ENCODE peak calls at places on chromosomes 3 and 15, in five cellular contexts. M is heart right ventricle, I is body of pancreas, R is right cardiac atrium, Y is SK-N-SH. O is an unnamed sample. For H3K4me1, the result is how much of the 10 kb centered on the place peaks cover.

GRCh38 chr15:26129852-26130251 is 266.7 kb upstream of the ATP10A start:
- DNase-seq in M (no peak), I (no peak), Y (no peak), R (no peak), O (no peak)

GRCh38 chr3:88150371-88150770 is 612 bp downstream of the C3orf38 start:
- DNase-seq in R (no peak), Y (peak), M (no peak), I (no peak), O (no peak)

GRCh38 chr3:187242435-187242834 is 45.1 kb downstream of the RTP1 start:
- DNase-seq in Y (no peak), M (no peak), R (no peak), I (no peak), O (no peak)

GRCh38 chr15:41851167-41851523 is 12.5 kb downstream of the PLA2G4B start:
- DNase-seq in I (no peak), R (no peak), Y (no peak), M (no peak), O (no peak)

GRCh38 chr3:56725175-56725574 is 42.1 kb upstream of the TASOR start:
- DNase-seq in Y (no peak), R (no peak), I (peak), M (no peak), O (no peak)

GRCh38 chr3:55828712-55829111 is 341.6 kb upstream of the WNT5A start:
- DNase-seq in M (no peak), I (no peak), Y (no peak), R (no peak), O (no peak)

GRCh38 chr3:159532577-159532976 is 456.1 kb upstream of the IL12A start:
- DNase-seq in M (no peak), Y (no peak), I (no peak), R (no peak), O (no peak)

GRCh38 chr3:55728461-55729100 is 241.5 kb upstream of the WNT5A start:
- DNase-seq in M (no peak), I (no peak), Y (no peak), R (no peak), O (no peak)

GRCh38 chr3:64104006-64104405 is 80.7 kb upstream of the PSMD6 start:
- DNase-seq in I (no peak), R (no peak), Y (peak), M (no peak), O (no peak)

GRCh38 chr3:122313261-122313660 is 11.8 kb upstream of the CSTA start:
- DNase-seq in M (no peak), R (no peak), Y (no peak), I (no peak), O (no peak)

GRCh38 chr3:131303848-131304247 is 77.7 kb upstream of the NUDT16 start:
- DNase-seq in R (no peak), Y (no peak), I (no peak), M (no peak), O (no peak)

GRCh38 chr3:57298041-57298440 is 5.6 kb upstream of the ASB14 start:
- DNase-seq in I (no peak), M (no peak), R (no peak), Y (no peak), O (no peak)

GRCh38 chr15:72227720-72228119 is 3.3 kb downstream of the PKM start:
- DNase-seq in I (no peak), Y (no peak), M (no peak), R (no peak), O (no peak)

GRCh38 chr3:24678441-24678865 is 183.8 kb upstream of the THRB start:
- DNase-seq in R (no peak), M (no peak), I (peak), Y (no peak), O (no peak)

GRCh38 chr3:112582242-112582874 is 20.5 kb downstream of the SLC35A5 start:
- DNase-seq in Y (peak), R (no peak), M (peak), I (peak), O (no peak)

GRCh38 chr3:5194801-5195509 is 7.4 kb downstream of the EDEM1 start:
- DNase-seq in I (peak), R (no peak), M (no peak), Y (no peak), O (no peak)

GRCh38 chr15:79185199-79185598 is 94.6 kb upstream of the RASGRF1 start:
- DNase-seq in M (no peak), Y (peak), I (no peak), R (no peak), O (no peak)

GRCh38 chr3:55540579-55540978 is 53.5 kb upstream of the WNT5A start:
- DNase-seq in I (no peak), Y (no peak), M (no peak), R (no peak), O (no peak)

GRCh38 chr15:85947936-85948335 is 131.7 kb upstream of the AGBL1 start:
- DNase-seq in R (no peak), M (no peak), Y (no peak), I (no peak), O (no peak)

GRCh38 chr15:65130941-65131340 is 2.7 kb downstream of the PDCD7 start:
- DNase-seq in R (peak), Y (no peak), I (no peak), M (no peak), O (no peak)

GRCh38 chr15:25858952-25859760 is 4.0 kb downstream of the ATP10A start:
- DNase-seq in R (no peak), I (no peak), M (no peak), Y (no peak), O (no peak)

GRCh38 chr3:11185564-11186317 is 31.4 kb downstream of the HRH1 start:
- DNase-seq in M (peak), Y (no peak), I (peak), R (peak), O (peak)

GRCh38 chr3:145649368-145649887 is 511.6 kb downstream of the PLOD2 start:
- DNase-seq in Y (no peak), I (no peak), R (no peak), M (no peak), O (no peak)

DNA sequence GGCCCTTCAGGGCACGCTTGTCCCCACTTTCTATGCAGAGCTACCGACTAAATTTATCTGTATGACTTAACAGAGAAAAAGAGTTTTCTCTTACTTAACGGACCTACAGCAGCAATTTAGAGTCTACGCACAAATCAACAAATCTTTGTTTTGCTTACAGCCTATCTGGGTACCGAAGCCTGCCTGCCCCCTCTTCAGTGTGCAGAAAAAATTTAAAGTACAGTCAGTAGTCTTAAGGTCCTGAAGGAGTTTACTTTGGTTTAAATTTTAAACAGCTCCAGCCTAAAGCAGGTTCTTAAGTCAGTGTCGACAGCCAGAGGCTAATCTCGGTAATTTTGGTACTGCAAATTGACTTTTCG is 570 bp downstream of the SACM1L start:
- DNase-seq in M (no peak), I (no peak), Y (no peak), R (no peak), O (no peak)
- H3K4me1 ChIP-seq in M (half or more), I (half or more), Y (under half), R (under half), O (under half)

DNA sequence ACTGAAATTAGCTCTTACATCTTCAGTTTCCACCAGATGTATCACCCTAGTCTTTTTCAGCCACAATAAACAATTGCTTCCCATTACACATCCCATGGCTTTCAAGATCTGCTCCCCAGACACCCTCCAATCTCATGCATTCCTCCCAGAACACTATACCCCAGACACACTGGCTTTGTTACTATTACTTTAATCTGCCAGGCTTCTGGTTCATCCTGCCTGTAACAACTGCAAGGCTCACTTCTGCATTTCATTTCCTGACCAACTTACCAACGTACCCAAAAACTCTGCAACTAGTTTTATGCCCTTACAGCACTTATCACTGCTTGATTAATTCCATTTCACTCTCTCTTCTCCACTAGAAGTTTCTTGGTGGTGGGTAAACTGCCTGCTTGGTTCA is 2.9 kb downstream of the RPL22L1 start:
- DNase-seq in Y (no peak), M (no peak), I (no peak), R (no peak), O (no peak)
- H3K4me3 ChIP-seq in Y (no peak), M (no peak), I (no peak), R (no peak), O (peak)

GRCh38 chr3:184558726-184559125 is 2.9 kb upstream of the EPHB3 start:
- DNase-seq in I (no peak), M (no peak), R (no peak), Y (no peak), O (no peak)
- H3K27ac ChIP-seq in I (no peak), M (no peak), R (no peak), Y (no peak), O (no peak)

GRCh38 chr15:67042490-67043181 is 22.8 kb upstream of the SMAD3 start:
- DNase-seq in Y (no peak), R (no peak), M (no peak), I (no peak), O (no peak)
- H3K4me1 ChIP-seq in Y (under half), R (under half), M (under half), I (under half), O (under half)

GRCh38 chr3:12891391-12891984 is 50.1 kb upstream of the RPL32 start:
- DNase-seq in Y (no peak), R (no peak), M (no peak), I (no peak), O (no peak)
- H3K4me3 ChIP-seq in Y (peak), R (no peak), M (peak), I (no peak), O (no peak)

GRCh38 chr3:48186993-48187578 is 1.1 kb downstream of the CDC25A start:
- DNase-seq in Y (no peak), R (no peak), M (no peak), I (no peak), O (no peak)
- H3K27ac ChIP-seq in Y (peak), R (no peak), M (no peak), I (no peak), O (no peak)

GRCh38 chr3:152458725-152459515 is 190.2 kb downstream of the MBNL1 start:
- DNase-seq in R (no peak), M (no peak), I (no peak), Y (no peak), O (no peak)
- H3K4me1 ChIP-seq in R (under half), M (under half), I (under half), Y (under half), O (under half)

GRCh38 chr3:58665410-58665809 is 1.2 kb downstream of the FAM3D start:
- DNase-seq in R (no peak), M (no peak), Y (no peak), I (no peak), O (no peak)

GRCh38 chr3:58667229-58667628 is 655 bp upstream of the FAM3D start:
- DNase-seq in Y (no peak), M (no peak), I (no peak), R (no peak), O (no peak)

GRCh38 chr3:58661836-58662235 is 4.7 kb downstream of the FAM3D start:
- DNase-seq in M (no peak), Y (no peak), R (no peak), I (no peak), O (no peak)

GRCh38 chr3:58666683-58667082 is at the start of gene FAM3D:
- DNase-seq in R (peak), I (peak), Y (no peak), M (peak), O (no peak)

DNA sequence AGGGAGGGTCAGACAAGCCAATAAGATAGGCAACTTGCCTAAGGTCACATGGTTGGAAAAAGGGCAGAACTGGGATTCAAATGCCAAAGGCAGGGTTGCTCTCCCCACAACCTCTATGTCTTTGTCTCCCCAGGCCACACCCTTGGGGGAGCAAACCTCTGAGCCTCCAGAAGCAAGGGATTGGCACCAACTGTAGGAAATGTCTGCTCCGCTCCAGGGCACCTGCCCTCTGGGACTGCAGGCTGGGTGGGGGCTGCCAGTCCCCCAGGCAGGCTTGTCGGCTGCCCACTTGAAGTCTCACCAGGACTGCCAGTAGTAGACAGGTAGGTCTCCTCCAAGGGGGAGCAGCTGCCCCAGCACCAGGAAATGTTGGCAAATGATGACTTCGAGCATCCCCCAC is 2.0 kb downstream of the FAM3D start:
- DNase-seq in R (no peak), I (no peak), M (no peak), Y (no peak), O (no peak)
- H3K4me3 ChIP-seq in R (no peak), I (no peak), M (no peak), Y (no peak), O (no peak)

DNA sequence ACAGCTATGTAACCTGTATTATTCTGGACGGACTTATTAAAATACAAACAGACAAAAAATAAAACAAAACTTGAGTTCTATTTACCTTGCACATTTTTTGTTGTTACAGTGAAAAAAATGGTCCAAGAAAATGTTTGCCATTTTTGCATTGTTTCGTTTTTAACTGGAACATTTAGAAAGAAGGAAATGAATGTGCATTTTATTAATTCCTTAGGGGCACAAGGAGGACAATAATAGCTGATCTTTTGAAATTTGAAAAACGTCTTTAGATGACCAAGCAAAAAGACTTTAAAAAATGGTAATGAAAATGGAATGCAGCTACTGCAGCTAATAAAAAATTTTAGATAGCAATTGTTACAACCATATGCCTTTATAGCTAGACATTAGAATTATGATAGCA is 17.1 kb downstream of the LMOD3 start:
- DNase-seq in I (no peak), Y (no peak), R (no peak), M (no peak), O (no peak)
- H3K27ac ChIP-seq in I (no peak), Y (no peak), R (no peak), M (no peak), O (no peak)

GRCh38 chr15:22966321-22967083 is 13.7 kb downstream of the CYFIP1 start:
- DNase-seq in I (no peak), M (no peak), Y (no peak), R (no peak), O (no peak)

GRCh38 chr15:22962611-22963010 is 17.6 kb downstream of the CYFIP1 start:
- DNase-seq in M (no peak), R (no peak), Y (no peak), I (no peak), O (no peak)

GRCh38 chr15:22961661-22962221 is 18.4 kb downstream of the CYFIP1 start:
- DNase-seq in R (no peak), M (no peak), I (peak), Y (no peak), O (no peak)

GRCh38 chr15:22960587-22960986 is 19.6 kb downstream of the CYFIP1 start:
- DNase-seq in I (no peak), M (no peak), Y (no peak), R (no peak), O (no peak)

GRCh38 chr15:22963546-22964125 is 16.5 kb downstream of the CYFIP1 start:
- DNase-seq in Y (peak), R (no peak), I (no peak), M (no peak), O (no peak)
- H3K4me1 ChIP-seq in Y (under half), R (under half), I (half or more), M (half or more), O (under half)